ENCODE peak calls at places on chromosomes 2 and 18, in four cellular contexts. P is psoas muscle, E is ovary, W is mammary epithelial cell. I is an unnamed sample. For H3K9me3, the result is how much of the 10 kb centered on the place peaks cover.

GRCh38 chr18:35355140-35355618 is 11.0 kb upstream of the ZNF24 start:
- DNase-seq in P (peak), E (peak), W (peak), I (peak)

GRCh38 chr2:241935774-241936173 is 66.2 kb downstream of the RTP5 start:
- DNase-seq in P (no peak), E (no peak), W (no peak), I (peak)

GRCh38 chr2:1736997-1737480 is 7.3 kb downstream of the PXDN start:
- DNase-seq in P (no peak), E (no peak), W (no peak), I (peak)

GRCh38 chr18:24054130-24054529 is 39.6 kb downstream of the TTC39C start:
- DNase-seq in P (no peak), E (no peak), W (peak), I (no peak)

GRCh38 chr18:73793386-73793785 is 354.2 kb downstream of the FBXO15 start:
- DNase-seq in P (no peak), E (no peak), W (peak), I (no peak)

GRCh38 chr2:43832457-43832856 is 6.2 kb downstream of the ABCG5 start:
- DNase-seq in P (no peak), E (no peak), W (peak), I (no peak)

GRCh38 chr2:20594957-20595356 is 55.9 kb downstream of the HS1BP3 start:
- DNase-seq in P (peak), E (peak), W (no peak), I (peak)

GRCh38 chr2:163657257-163657656 is 78.6 kb downstream of the FIGN start:
- DNase-seq in P (no peak), E (no peak), W (peak), I (no peak)

GRCh38 chr18:79644006-79644665 is 35.5 kb upstream of the CTDP1 start:
- DNase-seq in P (peak), E (peak), W (peak), I (peak)

GRCh38 chr2:191020742-191021381 is 6.9 kb upstream of the STAT1 start:
- DNase-seq in P (peak), E (peak), W (peak), I (peak)

GRCh38 chr2:176997074-176997791 is 215.4 kb upstream of the HNRNPA3 start:
- DNase-seq in P (no peak), E (no peak), W (peak), I (no peak)

GRCh38 chr2:75543446-75543845 is 17.3 kb downstream of the EVA1A start:
- DNase-seq in P (no peak), E (no peak), W (no peak), I (no peak)

DNA sequence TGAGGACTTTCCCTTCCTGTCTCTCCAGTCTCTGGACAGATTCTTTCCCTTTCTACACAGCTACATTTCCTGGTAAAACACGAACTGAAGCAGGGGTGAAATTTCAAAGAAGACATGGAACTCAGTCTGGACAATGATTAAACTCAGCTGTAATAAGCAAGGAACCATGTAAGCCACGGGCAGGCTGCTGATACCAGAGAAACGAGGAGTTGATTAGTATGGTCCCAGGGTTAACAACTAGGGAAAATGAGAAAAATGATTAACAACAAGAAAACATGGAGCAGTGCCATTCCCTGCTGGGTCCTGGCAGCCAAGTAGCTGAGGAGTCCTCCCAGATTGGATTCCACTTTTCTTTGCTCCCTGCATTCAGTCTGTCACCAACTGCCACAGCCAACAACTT is 517.1 kb upstream of the KLHL29 start:
- DNase-seq in P (no peak), E (no peak), W (no peak), I (no peak)
- H3K9me3 ChIP-seq in P (under half), E (under half), W (under half), I (under half)

DNA sequence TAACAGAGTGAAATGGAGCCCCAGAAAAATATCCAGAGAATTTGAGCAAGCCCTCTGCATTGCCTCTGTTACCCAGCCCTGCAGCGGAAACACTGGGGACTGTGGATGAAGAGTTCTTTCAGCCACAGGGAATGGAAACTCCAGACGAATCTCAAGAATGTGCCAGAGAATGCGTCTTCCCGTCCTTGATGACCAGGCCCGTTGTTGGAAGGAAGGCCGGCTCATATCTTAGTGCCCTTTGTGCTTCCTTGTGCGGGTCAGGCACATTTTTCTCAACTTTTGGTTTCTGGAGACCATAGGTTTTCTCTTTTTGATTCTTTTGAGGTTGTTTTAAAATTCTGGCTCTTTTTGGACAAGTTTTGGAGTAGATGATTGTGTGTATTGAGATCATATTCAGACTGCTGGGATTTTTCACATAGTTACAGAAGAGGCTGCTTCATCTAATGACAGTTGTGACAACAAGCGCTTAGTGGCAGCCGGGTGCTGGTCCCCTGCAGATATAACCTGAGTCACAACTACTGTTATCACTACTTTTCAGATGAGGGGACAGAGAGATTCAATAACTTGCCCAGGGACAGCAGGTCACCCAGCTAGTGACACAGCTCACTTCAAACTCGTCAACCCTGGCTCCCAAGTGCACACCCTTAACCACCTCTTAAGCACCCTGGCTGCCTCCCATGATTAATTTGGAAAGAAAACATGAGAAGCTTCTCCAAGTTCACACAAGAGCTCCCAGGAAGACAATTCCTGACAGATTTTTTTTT is 15.7 kb downstream of the MAL start:
- DNase-seq in P (no peak), E (no peak), W (no peak), I (no peak)
- H3K9me3 ChIP-seq in P (under half), E (under half), W (under half), I (under half)

GRCh38 chr2:128464456-128464855 is 145.8 kb upstream of the HS6ST1 start:
- DNase-seq in P (no peak), E (no peak), W (no peak), I (no peak)
- H3K9me3 ChIP-seq in P (under half), E (under half), W (under half), I (under half)

GRCh38 chr2:127355407-127356008 is 32.3 kb downstream of the MAP3K2 start:
- DNase-seq in P (no peak), E (no peak), W (peak), I (no peak)
- H3K9me3 ChIP-seq in P (under half), E (under half), W (under half), I (under half)

GRCh38 chr18:71324356-71324755 is 1035.5 kb downstream of the SOCS6 start:
- DNase-seq in P (no peak), E (no peak), W (no peak), I (no peak)
- H3K9me3 ChIP-seq in P (under half), E (under half), W (under half), I (under half)

DNA sequence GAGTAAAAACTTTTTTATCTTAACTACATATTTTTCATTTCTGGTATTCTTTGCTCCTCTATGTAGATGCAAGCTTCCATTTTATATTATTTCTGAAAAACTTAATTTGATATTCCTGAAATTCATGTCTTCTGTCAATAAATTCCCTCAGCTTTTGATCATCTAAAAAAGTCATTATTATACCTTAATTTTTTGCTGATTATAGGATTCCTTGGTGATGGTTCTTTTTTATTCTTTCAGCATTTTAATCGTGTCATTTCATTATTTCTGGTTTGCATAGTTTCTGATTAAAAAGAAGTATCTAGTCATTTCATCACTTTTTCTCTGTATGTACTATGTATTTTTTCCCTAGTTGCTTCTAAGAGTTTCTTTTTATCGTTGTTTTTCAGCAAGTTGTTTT is 241.8 kb upstream of the CYP26B1 start:
- DNase-seq in P (no peak), E (no peak), W (no peak), I (no peak)
- H3K9me3 ChIP-seq in P (under half), E (under half), W (under half), I (under half)

GRCh38 chr2:128041561-128041960 is 13.7 kb upstream of the SAP130 start:
- DNase-seq in P (no peak), E (no peak), W (no peak), I (no peak)

GRCh38 chr2:128043041-128043440 is 15.2 kb upstream of the SAP130 start:
- DNase-seq in P (no peak), E (no peak), W (no peak), I (no peak)

GRCh38 chr2:128039535-128039934 is 11.7 kb upstream of the SAP130 start:
- DNase-seq in P (no peak), E (no peak), W (no peak), I (no peak)

GRCh38 chr2:128037624-128038023 is 9.8 kb upstream of the SAP130 start:
- DNase-seq in P (no peak), E (no peak), W (no peak), I (no peak)

GRCh38 chr2:128040166-128040771 is 12.4 kb upstream of the SAP130 start:
- DNase-seq in P (no peak), E (no peak), W (no peak), I (no peak)
- H3K9me3 ChIP-seq in P (under half), E (under half), W (under half), I (under half)

GRCh38 chr2:110180036-110180435 is 24.8 kb downstream of the NPHP1 start:
- DNase-seq in P (no peak), E (no peak), W (peak), I (no peak)

DNA sequence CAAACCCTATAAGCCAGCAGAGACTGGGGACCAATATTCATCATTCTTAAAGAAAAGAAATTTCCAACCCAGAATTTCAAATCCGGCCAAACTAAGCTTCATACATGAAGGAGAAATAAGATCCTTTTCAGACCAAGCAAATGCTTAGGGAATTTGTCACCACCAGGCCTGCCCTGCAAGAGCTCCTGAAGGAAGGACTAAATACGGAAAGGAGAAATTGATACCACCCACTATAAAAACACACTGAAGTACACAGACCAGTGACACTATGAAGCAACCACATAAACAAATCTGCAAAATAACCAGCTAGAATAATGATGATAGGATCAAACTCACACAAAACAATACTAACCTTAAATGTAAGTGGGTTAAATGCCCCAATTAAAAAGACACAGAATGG is 22.4 kb downstream of the NPHP1 start:
- DNase-seq in P (no peak), E (no peak), W (no peak), I (no peak)
- H3K9me3 ChIP-seq in P (under half), E (under half), W (under half), I (under half)

I was measured in uterus.